ENCODE peak calls at places on chromosomes 5 and 9, in six cellular contexts. One of them, this sample, is unnamed.

GRCh38 chr9:129109504-129109903 is 1.1 kb downstream of the CRAT start:
- DNase-seq in GM12865: peak
- DNase-seq in HFFc6: peak
- DNase-seq in AG10803: peak
- DNase-seq in dorsolateral prefrontal cortex: no peak
- DNase-seq in fibroblast of the aortic adventitia: peak
- DNase-seq in this sample: no peak

GRCh38 chr9:21904371-21904770 is 89.8 kb downstream of the CDKN2A start:
- DNase-seq in GM12865: no peak
- DNase-seq in HFFc6: peak
- DNase-seq in fibroblast of the aortic adventitia: peak
- DNase-seq in dorsolateral prefrontal cortex: no peak
- DNase-seq in AG10803: peak
- DNase-seq in this sample: no peak

GRCh38 chr9:137441289-137441934 is at the start of gene ENTPD8:
- DNase-seq in fibroblast of the aortic adventitia: no peak
- DNase-seq in AG10803: no peak
- DNase-seq in dorsolateral prefrontal cortex: no peak
- DNase-seq in HFFc6: no peak
- DNase-seq in GM12865: no peak
- DNase-seq in this sample: no peak

GRCh38 chr9:124284940-124285441 is 27.2 kb downstream of the NEK6 start:
- DNase-seq in fibroblast of the aortic adventitia: peak
- DNase-seq in dorsolateral prefrontal cortex: peak
- DNase-seq in GM12865: no peak
- DNase-seq in AG10803: peak
- DNase-seq in HFFc6: no peak
- DNase-seq in this sample: no peak

GRCh38 chr9:97562542-97562941 is 61.1 kb downstream of the TMOD1 start:
- DNase-seq in dorsolateral prefrontal cortex: no peak
- DNase-seq in HFFc6: no peak
- DNase-seq in fibroblast of the aortic adventitia: no peak
- DNase-seq in AG10803: no peak
- DNase-seq in GM12865: no peak
- DNase-seq in this sample: no peak

GRCh38 chr5:143199161-143199560 is 204.3 kb downstream of the NR3C1 start:
- DNase-seq in AG10803: no peak
- DNase-seq in dorsolateral prefrontal cortex: no peak
- DNase-seq in HFFc6: no peak
- DNase-seq in fibroblast of the aortic adventitia: no peak
- DNase-seq in GM12865: no peak
- DNase-seq in this sample: no peak

GRCh38 chr5:143019614-143020515 is 249.7 kb downstream of the ARHGAP26 start:
- DNase-seq in AG10803: no peak
- DNase-seq in dorsolateral prefrontal cortex: no peak
- DNase-seq in fibroblast of the aortic adventitia: no peak
- DNase-seq in GM12865: peak
- DNase-seq in HFFc6: no peak
- DNase-seq in this sample: peak

GRCh38 chr9:98807811-98808195 is 333 bp downstream of the GALNT12 start:
- DNase-seq in HFFc6: no peak
- DNase-seq in AG10803: no peak
- DNase-seq in dorsolateral prefrontal cortex: no peak
- DNase-seq in GM12865: no peak
- DNase-seq in fibroblast of the aortic adventitia: no peak
- DNase-seq in this sample: no peak

GRCh38 chr9:72600671-72601070 is 79.3 kb downstream of the TMC1 start:
- DNase-seq in fibroblast of the aortic adventitia: no peak
- DNase-seq in GM12865: no peak
- DNase-seq in HFFc6: no peak
- DNase-seq in AG10803: peak
- DNase-seq in dorsolateral prefrontal cortex: no peak
- DNase-seq in this sample: no peak

GRCh38 chr5:317086-317811 is 4.3 kb upstream of the AHRR start:
- DNase-seq in dorsolateral prefrontal cortex: peak
- DNase-seq in GM12865: peak
- DNase-seq in fibroblast of the aortic adventitia: peak
- DNase-seq in HFFc6: peak
- DNase-seq in AG10803: peak
- DNase-seq in this sample: peak

GRCh38 chr9:113150670-113151591 is at the start of gene SLC31A2:
- DNase-seq in AG10803: peak
- DNase-seq in HFFc6: peak
- DNase-seq in fibroblast of the aortic adventitia: peak
- DNase-seq in GM12865: peak
- DNase-seq in dorsolateral prefrontal cortex: peak
- DNase-seq in this sample: peak

GRCh38 chr9:118991366-118992285 is 377.6 kb downstream of the BRINP1 start:
- DNase-seq in GM12865: no peak
- DNase-seq in HFFc6: no peak
- DNase-seq in fibroblast of the aortic adventitia: no peak
- DNase-seq in AG10803: no peak
- DNase-seq in dorsolateral prefrontal cortex: no peak
- DNase-seq in this sample: no peak

GRCh38 chr5:177370488-177371119 is 12.9 kb downstream of the RGS14 start:
- DNase-seq in HFFc6: peak
- DNase-seq in dorsolateral prefrontal cortex: peak
- DNase-seq in AG10803: peak
- DNase-seq in GM12865: no peak
- DNase-seq in fibroblast of the aortic adventitia: peak
- DNase-seq in this sample: peak

GRCh38 chr5:40734986-40735385 is 20.8 kb downstream of the TTC33 start:
- DNase-seq in fibroblast of the aortic adventitia: peak
- DNase-seq in GM12865: no peak
- DNase-seq in HFFc6: peak
- DNase-seq in dorsolateral prefrontal cortex: no peak
- DNase-seq in AG10803: peak
- DNase-seq in this sample: no peak

GRCh38 chr9:972512-973294 is 3.8 kb upstream of the DMRT3 start:
- DNase-seq in GM12865: no peak
- DNase-seq in HFFc6: no peak
- DNase-seq in AG10803: no peak
- DNase-seq in dorsolateral prefrontal cortex: no peak
- DNase-seq in fibroblast of the aortic adventitia: no peak
- DNase-seq in this sample: no peak

GRCh38 chr5:89213584-89213983 is 330.6 kb upstream of the MEF2C start:
- DNase-seq in AG10803: peak
- DNase-seq in fibroblast of the aortic adventitia: peak
- DNase-seq in HFFc6: no peak
- DNase-seq in GM12865: no peak
- DNase-seq in dorsolateral prefrontal cortex: no peak
- DNase-seq in this sample: no peak

GRCh38 chr9:133403766-133404439 is 13.9 kb downstream of the REXO4 start:
- DNase-seq in HFFc6: no peak
- DNase-seq in dorsolateral prefrontal cortex: no peak
- DNase-seq in fibroblast of the aortic adventitia: no peak
- DNase-seq in GM12865: peak
- DNase-seq in AG10803: peak
- DNase-seq in this sample: no peak

GRCh38 chr9:119963798-119964372 is 594.6 kb upstream of the BRINP1 start:
- DNase-seq in fibroblast of the aortic adventitia: peak
- DNase-seq in dorsolateral prefrontal cortex: no peak
- DNase-seq in GM12865: no peak
- DNase-seq in HFFc6: peak
- DNase-seq in AG10803: peak
- DNase-seq in this sample: no peak

GRCh38 chr9:133609311-133610098 is at the start of gene FAM163B:
- DNase-seq in GM12865: no peak
- DNase-seq in HFFc6: no peak
- DNase-seq in dorsolateral prefrontal cortex: peak
- DNase-seq in AG10803: peak
- DNase-seq in fibroblast of the aortic adventitia: peak
- DNase-seq in this sample: no peak

GRCh38 chr5:71873202-71873601 is 154.1 kb downstream of the CARTPT start:
- DNase-seq in AG10803: no peak
- DNase-seq in HFFc6: no peak
- DNase-seq in dorsolateral prefrontal cortex: no peak
- DNase-seq in GM12865: no peak
- DNase-seq in fibroblast of the aortic adventitia: no peak
- DNase-seq in this sample: no peak

GRCh38 chr5:154406231-154406630 is 39.6 kb upstream of the SAP30L start:
- DNase-seq in AG10803: peak
- DNase-seq in dorsolateral prefrontal cortex: no peak
- DNase-seq in GM12865: no peak
- DNase-seq in fibroblast of the aortic adventitia: no peak
- DNase-seq in HFFc6: peak
- DNase-seq in this sample: no peak

GRCh38 chr9:20524776-20525175 is 97.5 kb downstream of the MLLT3 start:
- DNase-seq in fibroblast of the aortic adventitia: no peak
- DNase-seq in dorsolateral prefrontal cortex: no peak
- DNase-seq in HFFc6: no peak
- DNase-seq in AG10803: no peak
- DNase-seq in GM12865: no peak
- DNase-seq in this sample: no peak

DNA sequence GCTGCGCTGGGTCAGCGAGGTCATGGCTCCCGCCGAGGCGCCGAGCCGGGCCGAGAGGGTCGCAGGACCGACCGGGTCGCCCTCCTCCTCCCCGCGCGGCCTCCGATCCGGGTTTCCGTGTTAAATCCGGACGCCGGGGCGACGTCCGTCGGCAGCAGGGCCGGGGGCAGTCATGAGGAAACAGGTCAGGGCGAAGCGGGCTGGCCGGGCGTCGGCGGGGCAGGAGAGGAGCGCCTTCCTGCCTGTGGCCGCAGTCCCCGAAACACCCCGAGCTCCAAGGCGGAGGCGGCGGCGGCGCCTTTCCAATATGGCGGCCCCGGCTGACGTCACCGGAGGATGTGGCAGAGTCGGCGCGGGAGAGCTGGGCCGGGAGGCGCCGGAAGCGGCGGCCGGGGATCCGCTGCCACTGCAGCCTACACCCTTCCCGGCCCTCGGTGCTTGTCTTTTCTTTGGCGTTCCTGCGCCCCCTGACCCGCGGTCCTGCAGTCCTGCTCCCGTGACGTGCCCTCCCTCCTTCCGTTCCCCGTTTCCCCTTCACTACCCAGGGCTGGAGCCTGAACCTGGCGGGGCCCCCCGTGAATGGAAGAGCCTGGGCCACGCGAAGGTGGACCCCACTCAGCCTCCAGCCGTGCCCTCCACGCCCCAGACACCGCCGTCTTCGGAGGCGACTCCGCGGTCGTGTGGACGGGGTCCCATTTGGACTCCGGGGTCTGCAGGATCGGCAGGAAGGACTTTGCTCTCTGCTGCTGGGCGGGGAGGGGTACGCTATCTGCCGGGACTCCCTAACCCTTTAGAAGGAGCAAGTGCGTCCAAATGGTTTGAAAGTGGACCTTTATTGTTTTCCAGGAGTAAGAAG is at the start of gene GOLPH3:
- DNase-seq in fibroblast of the aortic adventitia: peak
- DNase-seq in AG10803: peak
- DNase-seq in GM12865: peak
- DNase-seq in dorsolateral prefrontal cortex: peak
- DNase-seq in HFFc6: peak
- DNase-seq in this sample: peak
- TF ChIP-seq CTCF in fibroblast of the aortic adventitia: peak
- TF ChIP-seq CTCF in AG10803: no peak
- TF ChIP-seq CTCF in GM12865: peak
- TF ChIP-seq CTCF in dorsolateral prefrontal cortex: peak
- TF ChIP-seq CTCF in HFFc6: no peak
- TF ChIP-seq CTCF in this sample: peak

GRCh38 chr5:68074633-68075032 is 140.9 kb upstream of the PIK3R1 start:
- DNase-seq in AG10803: no peak
- DNase-seq in fibroblast of the aortic adventitia: no peak
- DNase-seq in dorsolateral prefrontal cortex: no peak
- DNase-seq in HFFc6: no peak
- DNase-seq in GM12865: peak
- DNase-seq in this sample: no peak
- TF ChIP-seq CTCF in AG10803: no peak
- TF ChIP-seq CTCF in fibroblast of the aortic adventitia: no peak
- TF ChIP-seq CTCF in dorsolateral prefrontal cortex: no peak
- TF ChIP-seq CTCF in HFFc6: no peak
- TF ChIP-seq CTCF in GM12865: no peak
- TF ChIP-seq CTCF in this sample: no peak

GRCh38 chr9:90057361-90057760 is 452.5 kb downstream of the GADD45G start:
- DNase-seq in HFFc6: no peak
- DNase-seq in GM12865: no peak
- DNase-seq in dorsolateral prefrontal cortex: no peak
- DNase-seq in fibroblast of the aortic adventitia: no peak
- DNase-seq in AG10803: no peak
- DNase-seq in this sample: no peak

GRCh38 chr9:90047828-90048227 is 443.0 kb downstream of the GADD45G start:
- DNase-seq in fibroblast of the aortic adventitia: no peak
- DNase-seq in dorsolateral prefrontal cortex: no peak
- DNase-seq in GM12865: no peak
- DNase-seq in HFFc6: no peak
- DNase-seq in AG10803: no peak
- DNase-seq in this sample: no peak

GRCh38 chr9:90054810-90055209 is 450.0 kb downstream of the GADD45G start:
- DNase-seq in AG10803: no peak
- DNase-seq in GM12865: no peak
- DNase-seq in dorsolateral prefrontal cortex: no peak
- DNase-seq in HFFc6: no peak
- DNase-seq in fibroblast of the aortic adventitia: no peak
- DNase-seq in this sample: no peak

GRCh38 chr9:90055226-90055625 is 450.4 kb downstream of the GADD45G start:
- DNase-seq in HFFc6: no peak
- DNase-seq in AG10803: no peak
- DNase-seq in fibroblast of the aortic adventitia: no peak
- DNase-seq in GM12865: no peak
- DNase-seq in dorsolateral prefrontal cortex: no peak
- DNase-seq in this sample: no peak

DNA sequence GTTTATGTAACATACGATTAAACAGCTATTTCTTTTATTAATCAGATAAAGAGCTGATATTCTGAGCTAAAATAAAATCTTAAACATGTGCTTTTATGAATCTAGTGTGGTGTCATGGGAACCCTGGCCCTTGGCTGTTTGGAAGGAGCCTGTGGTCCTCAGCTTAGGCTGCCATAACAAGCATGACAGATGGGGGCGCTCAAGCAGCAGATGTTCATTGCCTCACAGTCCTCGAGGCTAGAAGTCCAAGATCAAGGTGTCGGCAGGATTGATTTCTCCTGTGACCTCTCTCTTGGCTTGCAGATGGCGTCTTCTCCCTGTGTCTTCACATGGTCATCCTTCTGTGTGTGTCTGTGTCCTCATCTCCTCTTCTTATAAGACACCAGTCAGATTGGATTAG is 448.2 kb downstream of the GADD45G start:
- DNase-seq in HFFc6: no peak
- DNase-seq in fibroblast of the aortic adventitia: no peak
- DNase-seq in GM12865: peak
- DNase-seq in dorsolateral prefrontal cortex: no peak
- DNase-seq in AG10803: no peak
- DNase-seq in this sample: no peak
- TF ChIP-seq CTCF in HFFc6: peak
- TF ChIP-seq CTCF in fibroblast of the aortic adventitia: no peak
- TF ChIP-seq CTCF in GM12865: peak
- TF ChIP-seq CTCF in dorsolateral prefrontal cortex: no peak
- TF ChIP-seq CTCF in AG10803: peak
- TF ChIP-seq CTCF in this sample: peak

DNA sequence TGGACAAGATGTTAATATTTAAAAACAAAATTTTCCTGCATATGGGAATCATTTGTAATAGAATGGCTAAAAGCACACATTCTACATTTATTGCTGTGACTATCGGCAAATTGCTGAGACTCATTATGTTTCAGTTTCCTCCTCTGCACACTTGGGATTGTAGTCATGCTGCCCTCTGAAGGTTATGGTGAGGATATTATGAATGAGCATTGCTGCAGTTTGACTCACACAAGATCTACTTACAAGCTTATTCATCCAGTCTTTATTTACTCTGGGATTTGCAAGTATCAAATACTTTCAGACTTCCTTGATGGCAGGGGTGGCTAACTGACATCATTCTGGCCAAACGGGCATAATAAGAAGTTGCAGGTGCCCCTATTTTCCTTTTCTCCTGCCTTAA is 9.5 kb upstream of the NFIL3 start:
- DNase-seq in fibroblast of the aortic adventitia: peak
- DNase-seq in GM12865: peak
- DNase-seq in HFFc6: peak
- DNase-seq in AG10803: peak
- DNase-seq in dorsolateral prefrontal cortex: no peak
- DNase-seq in this sample: no peak
- TF ChIP-seq CTCF in fibroblast of the aortic adventitia: peak
- TF ChIP-seq CTCF in GM12865: peak
- TF ChIP-seq CTCF in HFFc6: peak
- TF ChIP-seq CTCF in AG10803: peak
- TF ChIP-seq CTCF in dorsolateral prefrontal cortex: peak
- TF ChIP-seq CTCF in this sample: peak

This sample was measured in GM06990.